ENCODE peak calls at places on chromosome 10, in six cellular contexts. A, G, Z, Q, U and D are unnamed samples. For H3K4me1, the result is how much of the 10 kb centered on the place peaks cover.

GRCh38 chr10:1573334-1573969 is 163.9 kb downstream of the ADARB2 start:
- DNase-seq in G (no peak), U (no peak), Q (no peak), A (no peak), Z (no peak), D (no peak)

GRCh38 chr10:119933179-119933578 is 40.6 kb downstream of the SEC23IP start:
- DNase-seq in Q (no peak), G (no peak), A (peak), U (peak), Z (no peak), D (no peak)

GRCh38 chr10:93672890-93673289 is 29.5 kb downstream of the FRA10AC1 start:
- DNase-seq in Q (no peak), Z (no peak), U (no peak), A (no peak), G (no peak), D (no peak)

GRCh38 chr10:9301148-9301547 is 1246.7 kb downstream of the GATA3 start:
- DNase-seq in Z (no peak), U (no peak), Q (no peak), A (no peak), G (no peak), D (no peak)

GRCh38 chr10:13139150-13139549 is 22.2 kb upstream of the MCM10 start:
- DNase-seq in Z (no peak), G (no peak), U (no peak), A (no peak), Q (no peak), D (no peak)

GRCh38 chr10:74930962-74931361 is 104.6 kb downstream of the KAT6B start:
- DNase-seq in U (no peak), Q (no peak), A (no peak), Z (no peak), G (no peak), D (no peak)

GRCh38 chr10:110668443-110668842 is 24.3 kb downstream of the RBM20 start:
- DNase-seq in G (no peak), U (no peak), Z (no peak), Q (no peak), A (no peak), D (no peak)

GRCh38 chr10:98251399-98251798 is 16.6 kb downstream of the LOXL4 start:
- DNase-seq in Q (no peak), U (no peak), G (no peak), A (no peak), Z (no peak), D (no peak)

GRCh38 chr10:73887038-73888015 is 13.0 kb upstream of the CAMK2G start:
- DNase-seq in Q (peak), G (peak), A (peak), Z (no peak), U (peak), D (peak)

GRCh38 chr10:89278034-89278535 is 23.8 kb upstream of the IFIT2 start:
- DNase-seq in G (peak), Q (peak), U (peak), A (peak), Z (no peak), D (no peak)

GRCh38 chr10:54133201-54133600 is 667.8 kb downstream of the PCDH15 start:
- DNase-seq in G (no peak), U (no peak), A (no peak), Q (no peak), Z (no peak), D (no peak)

GRCh38 chr10:114404171-114405010 is at the start of gene AFAP1L2:
- DNase-seq in U (no peak), Z (no peak), A (peak), G (peak), Q (peak), D (peak)

GRCh38 chr10:131983780-131984179 is 2.1 kb upstream of the BNIP3 start:
- DNase-seq in Q (no peak), A (peak), Z (no peak), U (peak), G (no peak), D (no peak)

GRCh38 chr10:31583358-31583757 is 264.3 kb downstream of the ZEB1 start:
- DNase-seq in Z (no peak), U (no peak), A (no peak), Q (no peak), G (no peak), D (no peak)

GRCh38 chr10:44035474-44036197 is 349.3 kb downstream of the CXCL12 start:
- DNase-seq in G (no peak), Z (no peak), Q (no peak), U (no peak), A (no peak), D (no peak)

GRCh38 chr10:36880898-36881297 is 244.5 kb upstream of the ANKRD30A start:
- DNase-seq in G (no peak), Q (no peak), Z (no peak), U (peak), A (peak), D (no peak)

GRCh38 chr10:61040399-61041016 is 96.5 kb upstream of the RHOBTB1 start:
- DNase-seq in U (no peak), Q (no peak), Z (no peak), A (no peak), G (no peak), D (no peak)

DNA sequence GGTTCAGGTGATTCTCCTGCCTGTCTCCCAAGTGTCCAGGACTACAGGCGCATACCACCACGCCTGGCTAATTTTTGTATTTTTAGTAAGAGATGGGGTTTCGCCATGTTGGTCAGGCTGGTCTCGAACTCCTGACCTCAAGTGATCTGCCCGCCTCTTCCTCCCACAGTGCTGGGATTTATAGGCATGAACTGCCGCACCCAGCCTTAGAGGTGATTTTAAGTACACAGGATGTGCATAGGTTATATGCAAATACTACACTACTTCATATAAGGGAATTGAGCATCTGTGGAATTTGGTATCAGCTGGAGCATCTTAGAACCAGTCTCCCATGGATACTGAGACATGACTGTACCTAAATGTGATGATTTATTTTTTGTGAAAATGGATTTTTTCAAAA is 21.0 kb downstream of the WAC start:
- DNase-seq in A (no peak), U (no peak), G (no peak), Q (no peak), Z (no peak), D (no peak)
- H3K4me1 ChIP-seq in A (half or more), U (under half), G (under half), Q (under half), Z (half or more), D (half or more)

GRCh38 chr10:50063100-50063499 is 4.7 kb upstream of the WASHC2A start:
- DNase-seq in Z (no peak), G (no peak), U (no peak), A (no peak), Q (no peak), D (no peak)
- TF ChIP-seq CTCF in Z (no peak), G (no peak), U (peak), A (peak), Q (no peak), D (no peak)

GRCh38 chr10:62054825-62055224 is 153.3 kb downstream of the ARID5B start:
- DNase-seq in G (no peak), Z (no peak), U (no peak), Q (no peak), A (no peak), D (no peak)

GRCh38 chr10:62054408-62054807 is 152.9 kb downstream of the ARID5B start:
- DNase-seq in A (no peak), G (no peak), Z (no peak), U (no peak), Q (no peak), D (no peak)

GRCh38 chr10:62052276-62052675 is 150.8 kb downstream of the ARID5B start:
- DNase-seq in Q (no peak), A (no peak), U (no peak), Z (no peak), G (no peak), D (no peak)

GRCh38 chr10:62056219-62056618 is 154.7 kb downstream of the ARID5B start:
- DNase-seq in G (no peak), Q (no peak), Z (no peak), A (no peak), U (no peak), D (no peak)

GRCh38 chr10:62053860-62054259 is 152.4 kb downstream of the ARID5B start:
- DNase-seq in Z (no peak), A (no peak), U (no peak), Q (no peak), G (no peak), D (no peak)
- H3K4me1 ChIP-seq in Z (under half), A (under half), U (under half), Q (under half), G (under half), D (half or more)

GRCh38 chr10:42753126-42753506 is 29.5 kb upstream of the BMS1 start:
- DNase-seq in G (peak), Q (peak), Z (peak), A (peak), U (peak), D (peak)
- TF ChIP-seq CTCF in G (peak), Q (peak), Z (peak), A (peak), U (peak), D (peak)